ENCODE peak calls at places on chromosomes 13 and 19, in five cellular contexts. C, J, H, B and D are unnamed samples.

GRCh38 chr13:77637583-77637982 is 59.9 kb upstream of the SLAIN1 start:
- DNase-seq in J (no peak), H (no peak), C (no peak), B (no peak), D (no peak)

GRCh38 chr13:48739346-48740037 is 85.8 kb downstream of the CYSLTR2 start:
- DNase-seq in B (no peak), C (no peak), H (no peak), J (no peak), D (no peak)

GRCh38 chr13:72970301-72970880 is 88.4 kb upstream of the KLF5 start:
- DNase-seq in J (no peak), C (no peak), H (no peak), B (no peak), D (no peak)

GRCh38 chr13:111914241-111915103 is 152.5 kb upstream of the SOX1 start:
- DNase-seq in J (no peak), C (no peak), B (no peak), H (no peak), D (no peak)

GRCh38 chr13:94674609-94675348 is 37.6 kb downstream of the SOX21 start:
- DNase-seq in J (peak; percentile 2), H (no peak), B (no peak), C (peak; percentile 1), D (peak; percentile 4)

GRCh38 chr19:58417071-58417470 is 8.6 kb downstream of the ZNF584 start:
- DNase-seq in H (no peak), B (no peak), J (no peak), C (no peak), D (no peak)

GRCh38 chr19:49506575-49507105 is 5.8 kb upstream of the FCGRT start:
- DNase-seq in C (peak; percentile 28), B (peak; percentile 12), H (no peak), J (peak; percentile 54), D (no peak)

GRCh38 chr19:17160908-17161307 is 54.2 kb upstream of the USE1 start:
- DNase-seq in J (no peak), H (no peak), C (no peak), B (no peak), D (no peak)

GRCh38 chr13:30065181-30065580 is 214.8 kb upstream of the UBL3 start:
- DNase-seq in J (no peak), B (peak; percentile 15), H (no peak), C (no peak), D (no peak)

GRCh38 chr13:99067160-99067985 is 89.5 kb upstream of the DOCK9 start:
- DNase-seq in B (peak; percentile 88), J (no peak), H (no peak), C (no peak), D (no peak)

GRCh38 chr13:63481334-63481733 is 2065.7 kb upstream of the PCDH20 start:
- DNase-seq in B (no peak), H (no peak), C (no peak), J (no peak), D (peak; percentile 26)

GRCh38 chr19:6906559-6906958 is 19.2 kb downstream of the ADGRE1 start:
- DNase-seq in J (no peak), H (no peak), B (no peak), C (no peak), D (no peak)